ENCODE peak calls at places on chromosome 4, in four cellular contexts. O, W, U and K are unnamed samples.

GRCh38 chr4:152221816-152222516 is 313.9 kb downstream of the FBXW7 start:
- DNase-seq in W (no peak), O (no peak), U (no peak), K (no peak)

GRCh38 chr4:138312536-138312911 is 70.4 kb upstream of the SLC7A11 start:
- DNase-seq in O (no peak), W (no peak), U (no peak), K (no peak)

GRCh38 chr4:38531126-38531737 is 132.8 kb upstream of the KLF3 start:
- DNase-seq in O (no peak), U (peak), W (no peak), K (peak)

GRCh38 chr4:98677799-98678198 is 19.4 kb upstream of the TSPAN5 start:
- DNase-seq in O (no peak), U (no peak), W (no peak), K (no peak)

GRCh38 chr4:42523066-42523718 is 125.9 kb downstream of the SHISA3 start:
- DNase-seq in U (no peak), O (no peak), W (no peak), K (peak)

GRCh38 chr4:184237612-184238011 is 19.9 kb upstream of the ENPP6 start:
- DNase-seq in W (no peak), O (no peak), U (no peak), K (peak)

GRCh38 chr4:100095729-100096595 is 94.3 kb downstream of the DDIT4L start:
- DNase-seq in W (peak), U (peak), O (peak), K (peak)

GRCh38 chr4:152586668-152587067 is 50.8 kb upstream of the FBXW7 start:
- DNase-seq in O (no peak), W (no peak), U (no peak), K (no peak)

GRCh38 chr4:81454498-81454897 is 17.2 kb downstream of the RASGEF1B start:
- DNase-seq in O (no peak), U (no peak), W (no peak), K (no peak)

GRCh38 chr4:152102184-152103000 is 341.6 kb upstream of the GATB start:
- DNase-seq in W (no peak), O (peak), U (no peak), K (no peak)

GRCh38 chr4:89906787-89907521 is 12.3 kb downstream of the MMRN1 start:
- DNase-seq in U (no peak), W (no peak), O (no peak), K (no peak)

GRCh38 chr4:48015216-48015615 is 1.3 kb downstream of the CNGA1 start:
- DNase-seq in W (no peak), O (no peak), U (no peak), K (no peak)

GRCh38 chr4:62816566-62816965 is 1592.7 kb downstream of the TECRL start:
- DNase-seq in O (no peak), U (peak), W (no peak), K (no peak)

GRCh38 chr4:104589264-104589868 is 94.7 kb upstream of the CXXC4 start:
- DNase-seq in W (no peak), O (no peak), U (no peak), K (no peak)

GRCh38 chr4:73221734-73222133 is 36.9 kb downstream of the ANKRD17 start:
- DNase-seq in W (no peak), U (no peak), O (no peak), K (no peak)

GRCh38 chr4:166091146-166091545 is 218.1 kb downstream of the TLL1 start:
- DNase-seq in U (no peak), O (no peak), W (no peak), K (peak)

GRCh38 chr4:95170176-95170575 is 378.6 kb downstream of the UNC5C start:
- DNase-seq in U (no peak), W (no peak), O (no peak), K (no peak)

GRCh38 chr4:124212835-124213640 is 499.5 kb downstream of the ANKRD50 start:
- DNase-seq in O (peak), U (no peak), W (peak), K (peak)

GRCh38 chr4:14054391-14054790 is 426.9 kb upstream of the BOD1L1 start:
- DNase-seq in O (no peak), U (no peak), W (no peak), K (no peak)

GRCh38 chr4:3531887-3532713 is at the start of gene LRPAP1:
- DNase-seq in U (peak), O (peak), W (peak), K (peak)

GRCh38 chr4:108833041-108833440 is 70.2 kb upstream of the ETNPPL start:
- DNase-seq in O (no peak), U (no peak), W (no peak), K (peak)

GRCh38 chr4:114606240-114606639 is 7.6 kb downstream of the UGT8 start:
- DNase-seq in W (no peak), O (no peak), U (no peak), K (no peak)

GRCh38 chr4:69718376-69719293 is 41.8 kb downstream of the SULT1B1 start:
- DNase-seq in W (no peak), O (no peak), U (no peak), K (peak)

GRCh38 chr4:151806511-151806927 is 45.7 kb upstream of the GATB start:
- DNase-seq in O (peak), W (no peak), U (no peak), K (peak)

GRCh38 chr4:8770518-8771257 is 101.0 kb downstream of the HMX1 start:
- DNase-seq in U (no peak), W (no peak), O (no peak), K (no peak)

GRCh38 chr4:185020863-185021761 is 2.8 kb downstream of the HELT start:
- DNase-seq in O (no peak), U (no peak), W (no peak), K (no peak)

GRCh38 chr4:157803441-157804168 is 369.2 kb downstream of the GASK1B start:
- DNase-seq in W (no peak), O (no peak), U (no peak), K (no peak)

GRCh38 chr4:157808796-157809408 is 363.9 kb downstream of the GASK1B start:
- DNase-seq in O (no peak), W (no peak), U (no peak), K (no peak)

GRCh38 chr4:157804169-157804543 is 368.7 kb downstream of the GASK1B start:
- DNase-seq in W (no peak), O (no peak), U (peak), K (no peak)

GRCh38 chr4:157806176-157806575 is 366.6 kb downstream of the GASK1B start:
- DNase-seq in W (peak), U (no peak), O (no peak), K (no peak)

GRCh38 chr4:157804986-157805385 is 367.8 kb downstream of the GASK1B start:
- DNase-seq in W (no peak), O (no peak), U (no peak), K (peak)
- TF ChIP-seq CTCF in W (no peak), O (no peak), U (peak), K (peak)

GRCh38 chr4:125303821-125304220 is 10.9 kb upstream of the FAT4 start:
- DNase-seq in W (no peak), U (no peak), O (no peak), K (no peak)
- H3K4me3 ChIP-seq in W (no peak), U (no peak), O (no peak), K (no peak)

GRCh38 chr4:82560853-82561744 is 689 bp downstream of the TMEM150C start:
- DNase-seq in O (no peak), W (no peak), U (no peak), K (no peak)

GRCh38 chr4:82553020-82553419 is 8.8 kb downstream of the TMEM150C start:
- DNase-seq in O (no peak), U (no peak), W (no peak), K (no peak)

GRCh38 chr4:82551734-82552133 is 10.1 kb downstream of the TMEM150C start:
- DNase-seq in W (no peak), U (no peak), O (no peak), K (no peak)

GRCh38 chr4:82559735-82560120 is 2.1 kb downstream of the TMEM150C start:
- DNase-seq in O (no peak), U (no peak), W (no peak), K (no peak)

GRCh38 chr4:82555279-82555678 is 6.5 kb downstream of the TMEM150C start:
- DNase-seq in W (no peak), O (no peak), U (peak), K (no peak)
- TF ChIP-seq CTCF in W (no peak), O (peak), U (peak), K (no peak)

DNA sequence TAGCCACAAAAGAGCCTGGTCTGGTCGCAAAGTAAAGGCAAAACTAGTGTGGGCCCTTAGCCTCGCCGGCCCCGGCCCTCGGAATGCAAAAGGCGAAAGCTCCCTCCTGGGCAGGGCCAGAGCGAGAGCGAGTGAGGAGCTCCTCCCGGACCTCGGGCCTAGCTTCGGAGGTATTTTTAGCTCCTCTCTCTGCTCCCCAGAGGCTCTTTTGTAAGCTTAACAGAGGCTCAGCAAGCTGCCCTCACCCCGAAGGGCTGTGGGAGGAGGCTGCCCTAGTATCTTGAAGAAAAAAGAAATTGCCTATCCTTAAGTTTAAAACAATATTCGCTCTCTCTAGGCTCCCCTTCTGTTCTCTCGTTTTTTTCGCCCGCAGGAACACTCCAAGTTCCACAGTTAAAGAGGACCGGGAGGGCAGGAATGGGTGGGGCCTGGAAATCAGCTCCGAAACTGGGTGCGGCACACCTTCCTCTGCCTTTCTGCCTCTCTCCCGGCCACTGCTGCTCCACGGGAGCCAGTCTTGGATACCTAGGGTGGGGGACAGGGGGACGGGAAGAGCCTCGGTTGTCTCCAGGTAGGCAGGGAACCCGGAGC is 12.2 kb downstream of the HAND2 start:
- DNase-seq in O (no peak), W (no peak), U (peak), K (peak)
- H3K4me3 ChIP-seq in O (no peak), W (no peak), U (peak), K (peak)

DNA sequence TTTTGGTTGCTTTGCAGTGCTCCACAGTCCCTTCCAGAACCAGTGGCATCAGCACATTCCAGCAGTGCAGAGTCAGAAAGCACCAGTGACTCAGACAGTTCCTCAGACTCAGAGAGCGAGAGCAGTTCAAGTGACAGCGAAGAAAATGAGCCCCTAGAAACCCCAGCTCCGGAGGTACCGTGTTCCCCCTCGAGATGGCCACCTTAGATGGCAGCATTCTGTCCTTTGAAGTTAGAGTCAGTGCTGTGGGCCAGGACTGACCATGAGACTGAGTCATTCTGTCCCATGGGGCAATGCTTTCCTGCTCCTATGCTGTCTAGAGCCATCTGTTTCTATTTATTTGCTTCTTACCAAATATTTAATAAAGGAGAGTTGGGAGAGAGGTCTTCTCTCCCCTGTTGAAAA is 112.3 kb downstream of the KLHL8 start:
- DNase-seq in W (no peak), O (peak), U (peak), K (peak)
- TF ChIP-seq CTCF in W (no peak), O (peak), U (no peak), K (no peak)

DNA sequence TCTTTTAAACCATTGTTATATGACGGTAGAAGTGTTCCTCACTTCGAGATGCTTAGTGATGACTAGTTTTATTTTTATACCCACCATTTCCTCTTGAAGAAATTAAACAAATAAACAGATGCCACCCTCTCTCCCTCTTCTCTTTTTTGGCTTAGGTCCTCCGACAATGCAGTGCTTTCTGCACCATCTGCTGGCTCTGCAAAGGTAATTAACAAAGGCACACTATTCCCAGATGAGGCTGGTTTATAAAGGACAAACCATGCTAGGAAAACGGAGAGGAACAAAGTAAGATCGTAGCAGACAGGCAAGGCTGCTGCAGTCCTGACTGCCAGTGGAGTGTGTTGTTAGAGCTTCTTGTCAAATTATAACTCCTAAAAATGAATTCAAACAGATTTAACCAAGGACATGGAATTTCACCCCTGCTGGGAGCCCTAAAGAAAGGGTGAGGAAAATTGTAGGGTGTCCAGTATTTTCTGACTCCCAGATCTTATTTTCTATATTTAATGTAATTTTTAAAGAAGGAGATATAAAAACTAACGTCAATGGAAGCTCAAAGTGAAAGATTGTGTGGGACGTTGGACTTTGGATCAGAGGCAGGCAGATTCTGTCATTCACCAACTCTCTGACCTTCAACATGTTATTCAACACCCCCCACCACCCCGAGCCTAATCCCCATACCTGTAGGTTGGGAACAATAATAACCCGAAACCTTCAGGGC is 142.1 kb downstream of the CPEB2 start:
- DNase-seq in U (no peak), W (no peak), O (no peak), K (peak)
- H3K4me3 ChIP-seq in U (no peak), W (no peak), O (no peak), K (no peak)